ENCODE peak calls at places on chromosomes 12 and 14, in ten cellular contexts. A, J, V, P, E, H, X, Y, I and K are unnamed samples.

GRCh38 chr14:96162741-96163140 is 41.9 kb upstream of the BDKRB2 start:
- DNase-seq in A (no peak), J (no peak), V (no peak), P (no peak), E (no peak), H (no peak), X (no peak), Y (no peak), I (peak), K (no peak)

GRCh38 chr12:54579696-54580333 is 8.6 kb downstream of the PPP1R1A start:
- DNase-seq in A (peak), J (peak), V (peak), P (peak), E (peak), H (peak), X (peak), Y (peak), I (peak), K (peak)

GRCh38 chr12:130832561-130833209 is 6.4 kb downstream of the STX2 start:
- DNase-seq in A (no peak), J (no peak), V (peak), P (no peak), E (no peak), H (no peak), X (peak), Y (no peak), I (no peak), K (no peak)

GRCh38 chr14:76827696-76828301 is 1.6 kb downstream of the LRRC74A start:
- DNase-seq in A (peak), J (no peak), V (no peak), P (no peak), E (peak), H (no peak), X (peak), Y (no peak), I (no peak), K (no peak)

GRCh38 chr12:111034911-111035577 is 114.7 kb upstream of the MYL2 start:
- DNase-seq in A (no peak), J (no peak), V (no peak), P (no peak), E (no peak), H (no peak), X (no peak), Y (peak), I (no peak), K (peak)

GRCh38 chr14:94449930-94450329 is 2.7 kb downstream of the SERPINA11 start:
- DNase-seq in A (no peak), J (no peak), V (no peak), P (no peak), E (no peak), H (no peak), X (no peak), Y (no peak), I (no peak), K (no peak)

GRCh38 chr12:53651718-53652117 is 24.2 kb downstream of the ATP5MC2 start:
- DNase-seq in A (no peak), J (no peak), V (no peak), P (no peak), E (no peak), H (no peak), X (no peak), Y (no peak), I (no peak), K (no peak)

GRCh38 chr12:1915082-1915968 is 3.1 kb downstream of the CACNA2D4 start:
- DNase-seq in A (peak), J (peak), V (no peak), P (no peak), E (no peak), H (peak), X (no peak), Y (no peak), I (peak), K (no peak)

GRCh38 chr12:57452937-57453509 is 2.1 kb upstream of the INHBE start:
- DNase-seq in A (peak), J (peak), V (peak), P (no peak), E (peak), H (peak), X (peak), Y (peak), I (peak), K (peak)

GRCh38 chr12:124682425-124683329 is 115.3 kb upstream of the NCOR2 start:
- DNase-seq in A (no peak), J (no peak), V (no peak), P (no peak), E (no peak), H (no peak), X (peak), Y (no peak), I (no peak), K (no peak)
- H3K27ac ChIP-seq in A (peak), J (peak), V (peak), P (peak), E (peak), H (peak), X (peak), Y (peak), I (peak), K (no peak)

GRCh38 chr12:32819424-32819823 is 63.7 kb upstream of the YARS2 start:
- DNase-seq in A (no peak), J (no peak), V (no peak), P (no peak), E (no peak), H (no peak), X (no peak), Y (no peak), I (no peak), K (no peak)

GRCh38 chr12:32821293-32822089 is 65.8 kb upstream of the YARS2 start:
- DNase-seq in A (no peak), J (no peak), V (no peak), P (no peak), E (peak), H (no peak), X (no peak), Y (no peak), I (no peak), K (no peak)

GRCh38 chr12:32820376-32820931 is 64.8 kb upstream of the YARS2 start:
- DNase-seq in A (no peak), J (no peak), V (no peak), P (no peak), E (no peak), H (no peak), X (no peak), Y (no peak), I (no peak), K (no peak)

GRCh38 chr12:32824596-32824995 is 68.9 kb upstream of the YARS2 start:
- DNase-seq in A (no peak), J (no peak), V (no peak), P (no peak), E (no peak), H (no peak), X (no peak), Y (no peak), I (no peak), K (no peak)

GRCh38 chr12:32822344-32822743 is 66.6 kb upstream of the YARS2 start:
- DNase-seq in A (no peak), J (no peak), V (no peak), P (no peak), E (no peak), H (no peak), X (no peak), Y (no peak), I (no peak), K (no peak)
- TF ChIP-seq CTCF in A (no peak), J (no peak), V (no peak), P (no peak), E (no peak), H (no peak), X (no peak), Y (no peak), I (no peak), K (no peak)

GRCh38 chr14:68822964-68823363 is 30.1 kb upstream of the ZFP36L1 start:
- DNase-seq in A (no peak), J (no peak), V (no peak), P (no peak), E (no peak), H (no peak), X (no peak), Y (no peak), I (no peak), K (no peak)

GRCh38 chr14:68824207-68824516 is 31.3 kb upstream of the ZFP36L1 start:
- DNase-seq in A (no peak), J (no peak), V (no peak), P (no peak), E (no peak), H (no peak), X (no peak), Y (no peak), I (no peak), K (no peak)

GRCh38 chr14:68825729-68826128 is 32.9 kb upstream of the ZFP36L1 start:
- DNase-seq in A (no peak), J (no peak), V (no peak), P (no peak), E (no peak), H (no peak), X (no peak), Y (no peak), I (no peak), K (no peak)

GRCh38 chr14:68823434-68824206 is 30.8 kb upstream of the ZFP36L1 start:
- DNase-seq in A (no peak), J (no peak), V (no peak), P (no peak), E (no peak), H (no peak), X (peak), Y (no peak), I (no peak), K (no peak)

GRCh38 chr14:68824517-68825347 is 31.9 kb upstream of the ZFP36L1 start:
- DNase-seq in A (peak), J (peak), V (peak), P (peak), E (peak), H (peak), X (peak), Y (peak), I (peak), K (peak)
- TF ChIP-seq POLR2A in A (no peak), J (no peak), V (no peak), P (no peak), E (no peak), H (no peak), X (no peak), Y (no peak), I (no peak), K (no peak)

GRCh38 chr12:70536650-70537049 is 100.6 kb downstream of the PTPRB start:
- DNase-seq in A (no peak), J (no peak), V (no peak), P (no peak), E (no peak), H (no peak), X (no peak), Y (no peak), I (no peak), K (no peak)
- H3K27ac ChIP-seq in A (no peak), J (peak), V (peak), P (no peak), E (no peak), H (peak), X (no peak), Y (no peak), I (peak), K (peak)

GRCh38 chr14:49992901-49993335 is 100.0 kb downstream of the ARF6 start:
- DNase-seq in A (no peak), J (no peak), V (peak), P (no peak), E (no peak), H (no peak), X (peak), Y (no peak), I (no peak), K (no peak)
- TF ChIP-seq CTCF in A (no peak), J (no peak), V (no peak), P (no peak), E (no peak), H (no peak), X (no peak), Y (no peak), I (no peak), K (no peak)

GRCh38 chr12:26112703-26113147 is 12.1 kb downstream of the BHLHE41 start:
- DNase-seq in A (no peak), J (no peak), V (peak), P (no peak), E (no peak), H (no peak), X (no peak), Y (no peak), I (no peak), K (no peak)

GRCh38 chr12:26113853-26114719 is 10.8 kb downstream of the BHLHE41 start:
- DNase-seq in A (peak), J (peak), V (peak), P (peak), E (peak), H (peak), X (peak), Y (peak), I (peak), K (peak)

GRCh38 chr12:26116829-26117228 is 8.0 kb downstream of the BHLHE41 start:
- DNase-seq in A (no peak), J (no peak), V (no peak), P (no peak), E (no peak), H (no peak), X (no peak), Y (no peak), I (no peak), K (peak)

GRCh38 chr12:26113194-26113654 is 11.6 kb downstream of the BHLHE41 start:
- DNase-seq in A (no peak), J (no peak), V (peak), P (no peak), E (no peak), H (peak), X (peak), Y (no peak), I (no peak), K (peak)

DNA sequence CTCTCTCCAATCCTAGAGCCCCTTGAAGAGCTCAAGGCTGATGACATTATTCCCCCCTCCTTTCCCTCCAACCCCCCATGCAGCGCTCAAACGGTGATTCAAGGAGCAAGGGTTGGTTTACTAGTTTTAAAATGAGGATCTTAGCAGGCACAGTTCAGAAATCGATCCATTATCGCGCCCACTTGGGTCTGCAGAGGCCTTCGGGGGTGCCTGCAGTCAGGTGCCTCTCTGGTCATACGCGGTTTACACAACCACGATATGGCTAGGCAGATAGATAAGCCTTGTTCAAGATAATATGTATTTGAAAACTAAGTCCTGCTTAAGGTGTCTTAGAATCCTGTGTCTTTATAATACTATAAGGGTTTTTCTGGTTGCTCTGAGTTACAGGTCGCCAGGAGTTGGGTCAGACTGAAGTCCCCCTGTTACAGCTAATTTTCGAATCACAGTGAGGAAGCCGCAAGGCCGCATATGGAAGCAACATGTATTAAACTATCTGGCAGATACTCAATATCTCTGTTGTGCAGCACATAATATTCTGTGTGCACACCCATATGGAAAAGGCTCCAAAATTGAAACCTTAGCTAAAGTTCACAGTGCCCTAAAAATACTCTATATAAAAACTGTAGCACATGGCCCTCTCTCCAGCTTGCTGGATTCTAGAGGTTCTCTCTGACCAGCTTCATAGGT is 10.0 kb downstream of the BHLHE41 start:
- DNase-seq in A (no peak), J (no peak), V (no peak), P (no peak), E (no peak), H (no peak), X (no peak), Y (no peak), I (no peak), K (no peak)
- TF ChIP-seq POLR2A in A (no peak), J (no peak), V (no peak), P (no peak), E (no peak), H (no peak), X (no peak), Y (no peak), I (no peak), K (no peak)

GRCh38 chr12:95787274-95787814 is 3.2 kb downstream of the NTN4 start:
- DNase-seq in A (no peak), J (no peak), V (no peak), P (no peak), E (no peak), H (no peak), X (no peak), Y (no peak), I (no peak), K (no peak)

GRCh38 chr12:95788637-95789036 is 1.9 kb downstream of the NTN4 start:
- DNase-seq in A (no peak), J (no peak), V (no peak), P (no peak), E (no peak), H (no peak), X (no peak), Y (no peak), I (no peak), K (no peak)

GRCh38 chr12:95789126-95790024 is 1.2 kb downstream of the NTN4 start:
- DNase-seq in A (peak), J (no peak), V (peak), P (no peak), E (peak), H (no peak), X (peak), Y (peak), I (peak), K (peak)

GRCh38 chr12:95790912-95791849 is 617 bp upstream of the NTN4 start:
- DNase-seq in A (peak), J (no peak), V (peak), P (no peak), E (peak), H (peak), X (peak), Y (peak), I (no peak), K (no peak)

GRCh38 chr12:95790025-95790911 is at the start of gene NTN4:
- DNase-seq in A (peak), J (no peak), V (peak), P (no peak), E (peak), H (peak), X (peak), Y (peak), I (peak), K (peak)
- H3K27ac ChIP-seq in A (peak), J (peak), V (peak), P (no peak), E (peak), H (peak), X (peak), Y (peak), I (peak), K (no peak)